ENCODE peak calls at places on chromosomes 7 and 10, in five cellular contexts. X, F, B, Q and A are unnamed samples.

GRCh38 chr7:55308186-55308929 is 56.8 kb upstream of the LANCL2 start:
- DNase-seq in B (no peak), Q (no peak), X (no peak), F (no peak), A (peak)

GRCh38 chr7:44083796-44084195 is 1.5 kb upstream of the POLM start:
- DNase-seq in F (no peak), B (no peak), X (no peak), Q (no peak), A (no peak)

GRCh38 chr7:132030161-132030568 is 473.7 kb upstream of the PODXL start:
- DNase-seq in B (peak), Q (no peak), F (no peak), X (no peak), A (no peak)

GRCh38 chr7:73742753-73743641 is 4.4 kb upstream of the ABHD11 start:
- DNase-seq in Q (peak), X (peak), B (peak), F (no peak), A (peak)

GRCh38 chr10:31418481-31418880 is 99.5 kb downstream of the ZEB1 start:
- DNase-seq in X (no peak), F (no peak), Q (no peak), B (no peak), A (no peak)

GRCh38 chr10:37856881-37857286 is 526 bp downstream of the ZNF248 start:
- DNase-seq in X (peak), F (peak), B (peak), Q (no peak), A (no peak)

GRCh38 chr10:93995598-93996271 is 2.0 kb downstream of the PLCE1 start:
- DNase-seq in Q (no peak), F (no peak), B (no peak), X (no peak), A (peak)

GRCh38 chr7:150668472-150668911 is 17.0 kb upstream of the GIMAP2 start:
- DNase-seq in Q (no peak), B (no peak), F (no peak), X (no peak), A (no peak)

GRCh38 chr7:77416621-77417371 is 647 bp upstream of the GSAP start:
- DNase-seq in F (no peak), X (no peak), Q (no peak), B (no peak), A (no peak)

GRCh38 chr7:68125173-68125572 is 1128.5 kb downstream of the TYW1 start:
- DNase-seq in B (no peak), F (no peak), Q (no peak), X (no peak), A (no peak)

GRCh38 chr7:132154695-132155471 is 421.4 kb downstream of the PLXNA4 start:
- DNase-seq in F (no peak), Q (no peak), B (no peak), X (peak), A (no peak)

DNA sequence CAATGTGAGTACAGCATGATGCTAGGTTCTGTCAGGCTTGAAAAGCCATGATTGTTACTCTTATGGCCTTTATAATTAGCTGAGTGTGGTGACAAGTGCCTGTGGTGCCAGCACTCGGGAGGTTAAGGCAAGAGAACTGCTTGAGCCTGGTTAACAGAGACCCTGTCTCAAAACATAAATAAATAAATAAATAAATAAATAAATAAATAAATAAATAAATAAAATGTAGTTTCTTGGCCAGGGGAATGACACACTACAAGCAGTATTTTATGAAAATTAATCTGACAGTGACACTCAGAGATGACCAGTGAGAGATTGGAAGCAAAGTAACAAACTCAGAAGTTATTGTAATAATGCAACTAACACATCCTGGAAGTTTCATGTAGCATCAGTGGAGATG is 2.3 kb upstream of the MORN4 start:
- DNase-seq in Q (no peak), B (no peak), X (no peak), F (no peak), A (no peak)
- TF ChIP-seq CTCF in Q (no peak), B (no peak), X (no peak), F (no peak), A (no peak)

GRCh38 chr10:102003541-102003940 is 52.4 kb downstream of the ARMH3 start:
- DNase-seq in F (no peak), B (no peak), X (no peak), Q (no peak), A (no peak)

GRCh38 chr10:102004376-102004775 is 51.6 kb downstream of the ARMH3 start:
- DNase-seq in Q (no peak), F (no peak), B (no peak), X (no peak), A (no peak)

GRCh38 chr10:101997803-101998202 is 58.2 kb downstream of the ARMH3 start:
- DNase-seq in B (no peak), F (no peak), X (no peak), Q (no peak), A (no peak)

GRCh38 chr10:101995451-101996063 is 60.4 kb downstream of the ARMH3 start:
- DNase-seq in F (no peak), B (no peak), Q (no peak), X (no peak), A (peak)

DNA sequence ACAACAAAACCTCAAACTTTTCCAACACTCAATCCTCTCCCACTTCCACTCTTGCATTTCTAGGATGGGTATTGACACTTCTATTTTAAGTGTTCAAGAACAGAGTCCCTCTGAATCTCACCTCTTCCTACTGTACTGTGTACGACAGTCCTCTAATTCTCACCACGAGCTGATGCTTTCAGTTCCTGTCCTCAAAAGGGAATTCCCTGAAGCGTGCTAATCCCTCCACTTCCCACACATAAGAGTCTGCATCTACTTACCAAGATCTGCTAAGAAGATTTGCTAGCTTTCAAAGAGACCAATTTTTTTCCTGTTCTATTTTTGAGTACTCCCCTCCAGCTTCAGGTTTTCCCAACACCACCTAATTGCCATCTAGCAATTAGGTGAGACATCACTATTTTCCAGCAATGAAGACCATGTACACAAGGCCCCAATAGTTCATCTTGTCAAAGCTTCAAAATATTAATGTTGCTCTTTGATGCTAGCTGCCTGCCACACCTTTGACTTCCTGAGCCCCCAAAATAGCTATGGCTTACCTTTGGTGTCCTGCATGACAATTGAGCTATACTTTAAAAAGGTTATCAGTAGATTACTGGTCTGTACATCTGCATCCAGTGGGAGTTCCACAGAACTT is 54.4 kb downstream of the ARMH3 start:
- DNase-seq in B (no peak), Q (no peak), F (no peak), X (no peak), A (no peak)
- H3K27ac ChIP-seq in B (no peak), Q (no peak), F (peak), X (no peak), A (no peak)

GRCh38 chr7:28626191-28626590 is 213.9 kb downstream of the CREB5 start:
- DNase-seq in X (no peak), F (no peak), Q (no peak), B (no peak), A (no peak)

GRCh38 chr7:28625446-28625845 is 213.1 kb downstream of the CREB5 start:
- DNase-seq in F (no peak), B (no peak), X (no peak), Q (no peak), A (no peak)

GRCh38 chr7:28621369-28621807 is 209.1 kb downstream of the CREB5 start:
- DNase-seq in X (no peak), Q (no peak), F (no peak), B (no peak), A (no peak)

GRCh38 chr7:28623105-28623730 is 210.9 kb downstream of the CREB5 start:
- DNase-seq in X (no peak), B (no peak), F (no peak), Q (no peak), A (peak)

GRCh38 chr7:28623863-28624262 is 211.5 kb downstream of the CREB5 start:
- DNase-seq in B (no peak), X (peak), Q (peak), F (no peak), A (peak)
- TF ChIP-seq CTCF in B (no peak), X (peak), Q (peak), F (no peak), A (peak)

DNA sequence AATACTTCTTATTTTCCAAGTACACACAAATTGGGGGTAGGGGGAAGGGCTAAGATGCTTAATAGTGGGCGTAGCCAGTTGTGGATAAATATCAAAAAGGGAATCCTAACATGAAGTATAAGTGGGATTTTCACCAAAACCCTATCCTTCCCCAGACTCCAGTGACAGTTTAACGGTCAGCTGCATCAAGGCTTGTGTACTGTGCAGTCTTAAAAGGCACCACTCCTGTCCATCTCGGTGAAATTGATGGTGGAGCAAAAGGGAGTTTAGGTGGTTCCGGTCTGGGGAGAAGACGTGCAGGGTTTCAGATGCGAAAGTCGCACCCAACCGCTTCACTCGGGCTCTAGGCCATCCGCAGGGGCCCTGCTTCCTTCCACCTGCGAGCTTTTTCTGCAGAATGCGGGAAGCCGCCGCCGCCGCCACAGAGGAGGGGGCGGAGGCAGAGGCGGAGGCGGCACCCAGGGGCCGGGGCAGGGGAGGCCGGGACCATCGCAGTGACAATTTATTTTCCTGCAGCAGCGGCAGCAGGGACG is at the start of gene STAMBPL1:
- DNase-seq in Q (no peak), X (no peak), F (no peak), B (no peak), A (no peak)
- H3K27ac ChIP-seq in Q (peak), X (peak), F (peak), B (peak), A (peak)

GRCh38 chr10:96491303-96491702 is 22.4 kb downstream of the TLL2 start:
- DNase-seq in X (peak), Q (no peak), F (no peak), B (no peak), A (no peak)
- TF ChIP-seq CTCF in X (peak), Q (peak), F (no peak), B (peak), A (peak)